ENCODE peak calls at places on chromosomes 16 and 17, in eight cellular contexts. D is fibroblast of lung, Z is psoas muscle, Y is PC-9, W is stomach, R is fibroblast of mammary gland, P is body of pancreas, I is right lobe of liver. Q is an unnamed sample.

GRCh38 chr17:58381124-58381838 is 29.3 kb upstream of the SUPT4H1 start:
- DNase-seq in W (peak; percentile 38), P (peak; percentile 25), R (no peak), I (peak; percentile 81), Y (no peak), D (no peak), Z (no peak), Q (no peak)

GRCh38 chr17:1643293-1643998 is 2.1 kb downstream of the SCARF1 start:
- DNase-seq in P (peak; percentile 91), R (no peak), W (peak; percentile 92), Y (peak; percentile 89), Z (peak; percentile 67), D (no peak), I (no peak), Q (no peak)

GRCh38 chr17:17171991-17172939 is 33.9 kb downstream of the PLD6 start:
- DNase-seq in P (no peak), R (no peak), W (no peak), I (no peak), D (no peak), Y (no peak), Z (peak; percentile 75), Q (no peak)

GRCh38 chr17:42017866-42018200 is 594 bp upstream of the DNAJC7 start:
- DNase-seq in D (no peak), W (no peak), Y (no peak), P (no peak), I (no peak), Z (no peak), R (no peak), Q (no peak)

GRCh38 chr17:76696763-76697701 is 13.7 kb downstream of the MXRA7 start:
- DNase-seq in W (no peak), P (no peak), D (peak; percentile 67), I (no peak), Z (peak; percentile 88), Y (no peak), R (peak; percentile 89), Q (no peak)

GRCh38 chr16:4634768-4635167 is 10.1 kb downstream of the MGRN1 start:
- DNase-seq in R (no peak), Y (no peak), Z (no peak), P (no peak), D (no peak), I (no peak), W (no peak), Q (no peak)

GRCh38 chr16:89843409-89844350 is 15.4 kb downstream of the SPIRE2 start:
- DNase-seq in I (no peak), P (no peak), Z (no peak), D (peak; percentile 20), R (no peak), W (no peak), Y (no peak), Q (no peak)

GRCh38 chr17:6361733-6362132 is 73.2 kb downstream of the AIPL1 start:
- DNase-seq in W (no peak), I (no peak), Y (no peak), Z (no peak), P (no peak), D (no peak), R (no peak), Q (peak; percentile 16)

GRCh38 chr17:17149520-17150449 is 56.3 kb downstream of the PLD6 start:
- DNase-seq in R (no peak), P (no peak), W (no peak), D (no peak), I (no peak), Y (no peak), Z (no peak), Q (no peak)

GRCh38 chr17:17056167-17056562 is 13.9 kb downstream of the MPRIP start:
- DNase-seq in P (peak; percentile 17), W (peak; percentile 24), I (no peak), Z (no peak), R (no peak), D (peak; percentile 36), Y (no peak), Q (no peak)

GRCh38 chr16:1043831-1044514 is 28.6 kb upstream of the SSTR5 start:
- DNase-seq in R (no peak), W (no peak), Z (no peak), D (no peak), Y (no peak), I (no peak), P (no peak), Q (no peak)

GRCh38 chr17:20706752-20707372 is 127.3 kb downstream of the CDRT15L2 start:
- DNase-seq in P (no peak), Z (no peak), D (no peak), Y (peak; percentile 61), W (no peak), I (no peak), R (no peak), Q (no peak)

GRCh38 chr16:54326266-54326662 is 39.7 kb upstream of the IRX3 start:
- DNase-seq in W (no peak), Z (no peak), R (peak; percentile 69), I (no peak), Y (no peak), D (peak; percentile 59), P (no peak), Q (peak; percentile 19)

GRCh38 chr17:49456172-49456965 is 38.7 kb upstream of the NGFR start:
- DNase-seq in Z (no peak), I (no peak), W (no peak), R (peak; percentile 77), D (peak; percentile 91), P (no peak), Y (no peak), Q (peak; percentile 78)

GRCh38 chr17:57674894-57675293 is 70.2 kb downstream of the CCDC182 start:
- DNase-seq in Y (no peak), W (no peak), D (no peak), I (no peak), R (no peak), P (no peak), Z (no peak), Q (no peak)

GRCh38 chr17:29588561-29589411 is 662 bp downstream of the GIT1 start:
- DNase-seq in R (no peak), W (no peak), D (peak; percentile 24), P (peak; percentile 38), Z (peak; percentile 71), I (no peak), Y (no peak), Q (peak; percentile 41)

GRCh38 chr17:6505425-6506142 is 50.8 kb downstream of the PITPNM3 start:
- DNase-seq in R (peak; percentile 18), Y (peak; percentile 42), Z (no peak), W (no peak), P (no peak), D (peak; percentile 74), I (no peak), Q (peak; percentile 24)

GRCh38 chr17:48053758-48054237 is 5.6 kb downstream of the NFE2L1 start:
- DNase-seq in Z (no peak), I (no peak), R (no peak), D (no peak), W (no peak), Y (no peak), P (no peak), Q (no peak)
- H3K4me3 ChIP-seq in Z (peak overlapping the region; percentile 87), I (no peak overlapping the region), R (no peak overlapping the region), D (peak overlapping the region; percentile 93), W (peak overlapping the region; percentile 30), Y (no peak overlapping the region), P (no peak overlapping the region), Q (peak overlapping the region; percentile 81)

DNA sequence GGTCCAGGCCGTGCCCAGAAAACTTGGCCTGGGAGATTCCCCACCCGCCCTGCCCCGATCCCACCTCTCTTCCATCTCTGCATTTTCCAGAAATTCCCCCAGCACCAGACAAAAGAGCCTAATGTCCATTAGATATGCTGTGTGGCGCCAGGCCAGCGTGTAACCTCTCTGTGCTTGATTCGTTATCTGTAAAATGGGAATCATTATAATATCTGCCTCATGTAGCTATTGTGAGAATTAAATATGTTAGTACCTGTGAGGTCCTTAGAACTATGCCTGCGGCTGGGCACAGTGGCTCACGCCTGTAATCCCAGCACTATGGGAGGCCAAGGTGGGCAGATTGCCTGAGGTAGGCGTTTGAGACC is 33.6 kb upstream of the IL21R start:
- DNase-seq in W (no peak), Z (no peak), P (no peak), R (no peak), I (no peak), D (no peak), Y (no peak), Q (no peak)
- TF ChIP-seq CTCF in W (no peak), Z (no peak), P (no peak), R (no peak), I (no peak), D (no peak), Y (no peak), Q (no peak)

GRCh38 chr17:82269882-82270500 is 3.5 kb downstream of the CSNK1D start:
- DNase-seq in P (no peak), I (peak; percentile 37), D (no peak), R (no peak), W (peak; percentile 60), Z (no peak), Y (no peak), Q (no peak)

GRCh38 chr17:82266142-82266541 is 7.4 kb downstream of the CSNK1D start:
- DNase-seq in Z (peak; percentile 36), R (no peak), I (no peak), Y (no peak), D (no peak), P (no peak), W (no peak), Q (no peak)

GRCh38 chr17:82269138-82269881 is 4.2 kb downstream of the CSNK1D start:
- DNase-seq in P (no peak), I (no peak), W (no peak), D (no peak), Z (no peak), Y (no peak), R (no peak), Q (peak; percentile 53)

GRCh38 chr17:82270651-82271050 is 2.8 kb downstream of the CSNK1D start:
- DNase-seq in I (no peak), D (no peak), Z (no peak), Y (no peak), R (no peak), W (no peak), P (no peak), Q (no peak)

DNA sequence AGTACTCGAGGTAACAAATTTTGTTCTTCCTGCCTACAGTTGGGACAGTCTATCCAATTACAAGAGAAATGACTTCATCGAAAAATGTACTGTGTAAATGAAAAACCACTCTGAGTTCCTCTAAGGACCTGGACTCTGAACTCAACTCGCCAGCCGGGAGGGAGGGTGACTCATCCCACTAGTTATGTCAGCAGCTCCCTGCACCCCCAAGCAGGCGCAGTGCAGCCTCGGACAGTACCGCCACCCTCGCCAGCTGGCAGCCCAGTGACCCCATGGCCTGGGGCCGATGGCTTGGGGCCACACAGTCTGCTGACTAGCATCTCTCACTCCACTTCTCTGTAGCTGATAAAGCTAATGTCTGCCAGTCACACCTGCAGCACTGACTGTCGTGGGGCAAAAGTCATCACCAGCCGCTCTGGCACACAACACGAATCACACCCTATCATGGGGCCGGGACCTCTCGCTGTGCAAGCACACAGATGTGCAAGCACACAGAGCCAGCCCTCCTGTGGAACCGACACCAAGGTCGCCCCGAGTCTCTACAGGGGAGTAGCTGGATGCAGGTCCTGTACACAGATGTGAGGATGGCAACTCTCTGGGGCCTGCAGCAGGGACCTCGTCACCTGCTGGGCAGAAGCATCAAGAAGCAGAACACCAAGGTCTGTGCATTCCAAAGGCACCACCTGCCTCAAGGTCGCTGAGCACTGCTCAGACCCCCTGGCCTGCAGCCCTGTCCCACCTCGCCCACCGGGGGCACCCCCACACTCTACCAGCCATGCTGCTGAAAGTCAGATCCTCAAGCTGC is 5.7 kb downstream of the CSNK1D start:
- DNase-seq in Y (peak; percentile 87), W (peak; percentile 90), P (peak; percentile 96), D (peak; percentile 96), I (peak; percentile 97), Z (peak; percentile 99), R (peak; percentile 99), Q (peak; percentile 98)
- H3K4me3 ChIP-seq in Y (peak overlapping the region; percentile 17), W (peak overlapping the region; percentile 11), P (no peak overlapping the region), D (peak overlapping the region; percentile 40), I (no peak overlapping the region), Z (peak overlapping the region; percentile 46), R (peak overlapping the region; percentile 29), Q (peak overlapping the region; percentile 35)

GRCh38 chr16:8795096-8795495 is 2.3 kb downstream of the TMEM186 start:
- DNase-seq in P (no peak), Z (no peak), R (no peak), D (no peak), I (no peak), W (no peak), Y (no peak), Q (no peak)
- TF ChIP-seq CTCF in P (no peak), Z (peak; percentile 16), R (no peak), D (no peak), I (no peak), W (no peak), Y (no peak), Q (no peak)